ENCODE peak calls at places on chromosomes 7 and 10, in four cellular contexts. U is HepG2, R is SK-N-SH, K is GM12878. H is an unnamed sample.

GRCh38 chr10:131312261-131312801 is 810 bp upstream of the TCERG1L start:
- DNase-seq in U (no peak), R (peak; percentile 86), K (no peak), H (no peak)

GRCh38 chr10:51986531-51986930 is 287.1 kb upstream of the CSTF2T start:
- DNase-seq in U (no peak), R (no peak), K (no peak), H (no peak)

GRCh38 chr7:131538071-131538790 is 18.2 kb downstream of the PODXL start:
- DNase-seq in U (no peak), R (no peak), K (no peak), H (peak; percentile 72)

GRCh38 chr10:24503627-24504320 is 219.9 kb downstream of the ARHGAP21 start:
- DNase-seq in U (peak; percentile 63), R (peak; percentile 63), K (peak; percentile 36), H (peak; percentile 34)

GRCh38 chr10:132860527-132860926 is 74.6 kb upstream of the NKX6-2 start:
- DNase-seq in U (no peak), R (no peak), K (no peak), H (no peak)

GRCh38 chr7:157228864-157229422 is 90.2 kb downstream of the UBE3C start:
- DNase-seq in U (peak; percentile 27), R (peak; percentile 53), K (no peak), H (peak; percentile 53)

GRCh38 chr10:98444314-98445006 is 2.3 kb downstream of the HPS1 start:
- DNase-seq in U (no peak), R (no peak), K (no peak), H (no peak)

GRCh38 chr10:122304054-122304579 is 33.0 kb downstream of the BTBD16 start:
- DNase-seq in U (peak; percentile 88), R (no peak), K (no peak), H (no peak)

GRCh38 chr10:33143160-33143728 is 185.2 kb upstream of the ITGB1 start:
- DNase-seq in U (peak; percentile 42), R (no peak), K (no peak), H (peak; percentile 48)

GRCh38 chr7:84675633-84676034 is 481.0 kb upstream of the SEMA3A start:
- DNase-seq in U (no peak), R (peak; percentile 21), K (no peak), H (no peak)

GRCh38 chr7:90261441-90261840 is 16.5 kb downstream of the CFAP69 start:
- DNase-seq in U (no peak), R (no peak), K (no peak), H (no peak)

GRCh38 chr10:87771871-87772500 is 46.0 kb downstream of the ATAD1 start:
- DNase-seq in U (peak; percentile 19), R (peak; percentile 10), K (no peak), H (peak; percentile 21)

GRCh38 chr7:144384071-144384470 is 19.4 kb downstream of the NOBOX start:
- DNase-seq in U (peak; percentile 8), R (no peak), K (peak; percentile 12), H (peak; percentile 38)

GRCh38 chr7:155360495-155361362 is 63.1 kb downstream of the INSIG1 start:
- DNase-seq in U (no peak), R (no peak), K (no peak), H (no peak)

GRCh38 chr10:68598978-68599753 is 39.0 kb downstream of the TET1 start:
- DNase-seq in U (peak; percentile 56), R (peak; percentile 58), K (no peak), H (no peak)

GRCh38 chr10:55551603-55552002 is 750.6 kb upstream of the PCDH15 start:
- DNase-seq in U (no peak), R (no peak), K (no peak), H (no peak)

GRCh38 chr7:2843711-2844152 is 376 bp downstream of the GNA12 start:
- DNase-seq in U (no peak), R (peak; percentile 74), K (no peak), H (peak; percentile 31)

GRCh38 chr10:132891313-132891712 is 51.1 kb downstream of the CFAP46 start:
- DNase-seq in U (no peak), R (no peak), K (no peak), H (no peak)

GRCh38 chr10:47043928-47044544 is 132.8 kb downstream of the PTPN20 start:
- DNase-seq in U (no peak), R (no peak), K (no peak), H (no peak)
- TF ChIP-seq PBX3 in U (no peak), R (no peak), K (no peak), H (no peak)

GRCh38 chr7:38673795-38674194 is 42.6 kb upstream of the AMPH start:
- DNase-seq in U (no peak), R (no peak), K (no peak), H (peak; percentile 8)
- TF ChIP-seq PBX3 in U (no peak), R (no peak), K (no peak), H (no peak)

GRCh38 chr7:45974540-45975360 is 53.7 kb upstream of the IGFBP3 start:
- DNase-seq in U (peak; percentile 31), R (no peak), K (no peak), H (peak; percentile 41)

GRCh38 chr7:45972629-45973312 is 51.7 kb upstream of the IGFBP3 start:
- DNase-seq in U (peak; percentile 88), R (no peak), K (no peak), H (peak; percentile 33)

GRCh38 chr7:45975367-45975766 is 54.3 kb upstream of the IGFBP3 start:
- DNase-seq in U (no peak), R (no peak), K (no peak), H (no peak)

GRCh38 chr7:45975847-45976484 is 54.9 kb upstream of the IGFBP3 start:
- DNase-seq in U (no peak), R (no peak), K (no peak), H (no peak)

DNA sequence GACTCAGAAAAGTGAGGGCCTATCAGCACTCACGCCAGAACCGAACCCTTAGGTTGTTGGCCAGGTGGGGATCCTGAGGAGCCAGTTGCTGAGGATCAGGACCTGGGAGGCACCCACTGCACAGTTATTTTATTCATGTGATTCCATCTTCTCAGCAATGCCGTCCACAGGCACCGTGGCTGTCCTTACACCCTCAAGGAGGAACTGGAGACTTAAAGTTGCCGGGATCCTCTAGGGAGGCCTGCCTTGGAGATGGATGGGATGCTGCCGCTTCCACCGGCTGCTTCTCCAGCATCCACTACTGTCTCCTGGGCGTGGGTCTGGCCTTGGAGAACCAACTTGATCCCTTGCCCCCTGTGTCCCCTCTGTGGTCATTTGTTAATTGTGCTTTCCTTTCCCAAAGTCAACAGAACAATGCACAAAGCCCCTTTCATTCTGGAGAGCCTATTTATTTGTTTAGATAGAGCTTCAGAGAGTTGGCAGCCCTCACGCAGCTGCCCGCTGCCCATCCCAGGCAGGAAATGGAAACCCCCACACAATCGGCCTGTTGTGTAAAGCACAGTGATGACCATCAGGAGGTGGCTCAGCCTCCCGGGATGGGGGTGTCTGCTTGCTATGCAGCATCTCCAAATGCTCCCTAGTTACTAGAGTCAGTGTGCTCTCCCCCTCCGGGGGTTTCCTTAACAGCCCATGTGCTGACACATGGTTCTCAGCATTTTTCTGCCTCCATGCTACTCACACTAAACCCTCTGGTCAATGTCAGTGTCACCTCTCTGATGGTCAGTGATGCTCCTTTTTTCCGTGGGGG is 52.9 kb upstream of the IGFBP3 start:
- DNase-seq in U (peak; percentile 98), R (no peak), K (no peak), H (no peak)
- TF ChIP-seq PBX3 in U (no peak), R (no peak), K (no peak), H (no peak)

GRCh38 chr7:12111461-12112405 is 99.4 kb upstream of the TMEM106B start:
- DNase-seq in U (no peak), R (peak; percentile 83), K (no peak), H (no peak)
- TF ChIP-seq PBX3 in U (no peak), R (no peak), K (no peak), H (no peak)

GRCh38 chr7:37208528-37208927 is 240.1 kb downstream of the ELMO1 start:
- DNase-seq in U (peak; percentile 53), R (peak; percentile 73), K (peak; percentile 26), H (peak; percentile 56)
- TF ChIP-seq PBX3 in U (no peak), R (no peak), K (no peak), H (no peak)

GRCh38 chr10:30384791-30385201 is 35.7 kb upstream of the MTPAP start:
- DNase-seq in U (peak; percentile 24), R (peak; percentile 68), K (no peak), H (peak; percentile 58)
- TF ChIP-seq PBX3 in U (no peak), R (no peak), K (no peak), H (no peak)

GRCh38 chr10:22683995-22684305 is 30.4 kb downstream of the PIP4K2A start:
- DNase-seq in U (no peak), R (peak; percentile 41), K (no peak), H (no peak)
- TF ChIP-seq PBX3 in U (no peak), R (no peak), K (no peak), H (no peak)

H was measured in A549.